ENCODE peak calls at places on chromosomes 7 and 10, in seven cellular contexts. M is HEK293T; Y is activated T-cell treated with anti-CD3 and anti-CD28 coated beads for 1 hour; W is NCI-H748 treated with DMSO at 0.1 percent for 48 hours; D is mucosa of gallbladder; F is nephron progenitor cell; E is stimulated activated CD4-positive, alpha-beta T cell treated with anti-CD3 and anti-CD28 coated beads, Interleukin-1b, Interleukin-23, amount 100 ng/mL, for 24 hours. K is an unnamed sample.

GRCh38 chr10:93039721-93040120 is 20.9 kb upstream of the CYP26C1 start:
- DNase-seq in F (no peak), E (no peak), Y (no peak), W (no peak), M (no peak), D (no peak), K (no peak)

GRCh38 chr10:99779335-99779734 is 3.1 kb upstream of the ABCC2 start:
- DNase-seq in D (no peak), W (no peak), F (no peak), Y (no peak), E (no peak), M (no peak), K (no peak)

GRCh38 chr7:112692333-112692732 is 97.9 kb downstream of the TMEM168 start:
- DNase-seq in Y (no peak), W (peak), E (no peak), F (no peak), M (no peak), D (no peak), K (no peak)

GRCh38 chr7:137572071-137572784 is 228.7 kb upstream of the PTN start:
- DNase-seq in M (no peak), E (no peak), D (no peak), W (no peak), F (no peak), Y (no peak), K (no peak)

GRCh38 chr10:100341953-100342626 is 4.9 kb upstream of the SCD start:
- DNase-seq in F (peak), D (peak), W (no peak), M (peak), E (no peak), Y (peak), K (no peak)

GRCh38 chr10:121448768-121449456 is 149.3 kb downstream of the FGFR2 start:
- DNase-seq in D (no peak), E (no peak), F (no peak), M (no peak), W (no peak), Y (no peak), K (no peak)

GRCh38 chr7:26073041-26073440 is 79.0 kb upstream of the NFE2L3 start:
- DNase-seq in E (no peak), Y (no peak), F (no peak), W (no peak), D (no peak), M (no peak), K (no peak)

GRCh38 chr10:79479283-79479909 is 32.9 kb upstream of the EIF5AL1 start:
- DNase-seq in E (no peak), D (no peak), F (no peak), Y (no peak), W (no peak), M (no peak), K (no peak)

GRCh38 chr10:122475130-122475529 is 13.8 kb downstream of the HTRA1 start:
- DNase-seq in Y (no peak), F (no peak), M (no peak), W (no peak), E (no peak), D (no peak), K (no peak)

GRCh38 chr7:131365876-131366275 is 38.2 kb downstream of the MKLN1 start:
- DNase-seq in Y (no peak), E (no peak), M (no peak), W (no peak), F (no peak), D (no peak), K (no peak)

GRCh38 chr7:124032369-124033092 is at the start of gene TMEM229A:
- DNase-seq in M (peak), Y (no peak), F (peak), E (peak), D (peak), W (peak), K (peak)

GRCh38 chr10:9012312-9012711 is 957.8 kb downstream of the GATA3 start:
- DNase-seq in Y (no peak), W (no peak), M (no peak), E (no peak), F (no peak), D (no peak), K (no peak)

GRCh38 chr7:27162548-27162848 is 2.8 kb downstream of the HOXA9 start:
- DNase-seq in E (no peak), Y (no peak), M (no peak), D (no peak), F (no peak), W (no peak), K (no peak)

GRCh38 chr10:20059084-20059835 is 243.0 kb downstream of the PLXDC2 start:
- DNase-seq in F (no peak), M (no peak), W (no peak), Y (no peak), D (peak), E (no peak), K (no peak)

GRCh38 chr7:80428161-80429054 is 83.5 kb downstream of the GNAT3 start:
- DNase-seq in D (peak), M (peak), W (peak), E (no peak), F (no peak), Y (no peak), K (no peak)

GRCh38 chr10:90644165-90644564 is 213.7 kb downstream of the HTR7 start:
- DNase-seq in D (no peak), W (no peak), Y (no peak), M (no peak), F (no peak), E (no peak), K (no peak)

GRCh38 chr10:88965016-88965415 is 12.4 kb upstream of the ACTA2 start:
- DNase-seq in M (no peak), Y (no peak), E (no peak), F (no peak), D (no peak), W (no peak), K (no peak)

GRCh38 chr10:29057712-29058426 is 231.0 kb upstream of the LYZL1 start:
- DNase-seq in F (no peak), D (peak), W (no peak), E (no peak), M (no peak), Y (no peak), K (no peak)

GRCh38 chr10:100825946-100826660 is 80.7 kb downstream of the PAX2 start:
- DNase-seq in M (no peak), Y (no peak), D (no peak), E (no peak), F (peak), W (no peak), K (no peak)